ENCODE peak calls at places on chromosomes 11 and 22, in eight cellular contexts. N is HT-29; P is heart right ventricle; L is kidney; V is small intestine; H is T-helper 2 cell; F is stimulated activated CD4-positive, alpha-beta T cell treated with anti-CD3 and anti-CD28 coated beads, Interleukin-1b, Interleukin-23, amount 100 ng/mL, for 24 hours; J is NCI-H1048. M is an unnamed sample.
A peak's percentile ranks its signal among the peaks of the same experiment; 100 is the strongest.

GRCh38 chr11:122045181-122045586 is 70.8 kb downstream of the BLID start:
- DNase-seq in J (no peak), N (no peak), V (no peak), F (no peak), L (no peak), H (no peak), P (no peak), M (peak; percentile 56)

GRCh38 chr11:16924462-16924825 is 89.8 kb downstream of the PLEKHA7 start:
- DNase-seq in P (no peak), N (no peak), F (no peak), H (no peak), V (no peak), J (no peak), L (no peak), M (no peak)

GRCh38 chr11:100687630-100688395 is 725 bp downstream of the ARHGAP42 start:
- DNase-seq in L (peak; percentile 75), N (peak; percentile 91), V (peak; percentile 83), H (peak; percentile 19), F (no peak), P (peak; percentile 29), J (peak; percentile 35), M (peak; percentile 96)

GRCh38 chr11:28195449-28195848 is 87.3 kb downstream of the METTL15 start:
- DNase-seq in J (no peak), V (no peak), P (no peak), F (no peak), L (no peak), H (no peak), N (no peak), M (no peak)

GRCh38 chr11:60777572-60777971 is 7.6 kb upstream of the MS4A10 start:
- DNase-seq in N (peak; percentile 40), V (peak; percentile 56), L (peak; percentile 47), F (no peak), J (no peak), H (no peak), P (no peak), M (peak; percentile 92)

GRCh38 chr22:24554316-24555159 is at the start of gene GUCD1:
- DNase-seq in P (no peak), N (peak; percentile 18), H (peak; percentile 44), J (no peak), L (no peak), V (no peak), F (no peak), M (peak; percentile 79)

GRCh38 chr22:23302171-23303002 is 122.1 kb downstream of the BCR start:
- DNase-seq in L (peak; percentile 66), J (no peak), N (no peak), P (peak; percentile 11), F (no peak), V (no peak), H (no peak), M (peak; percentile 86)

GRCh38 chr11:70555092-70555491 is 156.8 kb downstream of the CTTN start:
- DNase-seq in V (no peak), J (no peak), P (no peak), H (no peak), N (no peak), F (no peak), L (no peak), M (no peak)

GRCh38 chr11:1005913-1006312 is 30.6 kb downstream of the MUC6 start:
- DNase-seq in H (no peak), L (no peak), N (no peak), J (no peak), V (no peak), F (no peak), P (no peak), M (no peak)

GRCh38 chr22:35349704-35350538 is 31.0 kb upstream of the HMOX1 start:
- DNase-seq in N (no peak), V (no peak), L (peak; percentile 78), H (no peak), J (no peak), F (no peak), P (no peak), M (peak; percentile 78)

GRCh38 chr11:8326337-8326736 is 62.7 kb upstream of the LMO1 start:
- DNase-seq in L (no peak), N (no peak), V (no peak), H (no peak), F (no peak), J (no peak), P (no peak), M (peak; percentile 18)

GRCh38 chr11:3052109-3052479 is 5.1 kb downstream of the CARS1 start:
- DNase-seq in L (peak; percentile 15), J (peak; percentile 19), H (no peak), N (no peak), P (no peak), F (no peak), V (no peak), M (no peak)

GRCh38 chr22:42831712-42832111 is 25.4 kb downstream of the ARFGAP3 start:
- DNase-seq in F (no peak), L (no peak), H (no peak), P (no peak), V (no peak), N (no peak), J (no peak), M (no peak)

GRCh38 chr11:134443246-134443645 is 31.2 kb upstream of the B3GAT1 start:
- DNase-seq in V (no peak), F (no peak), J (no peak), L (no peak), H (no peak), N (no peak), P (no peak), M (peak; percentile 45)

GRCh38 chr11:130611791-130612251 is 163.4 kb downstream of the ADAMTS15 start:
- DNase-seq in F (no peak), J (no peak), L (no peak), P (no peak), H (no peak), N (peak; percentile 17), V (no peak), M (peak; percentile 91)

GRCh38 chr22:20531404-20532181 is 24.2 kb downstream of the MED15 start:
- DNase-seq in J (no peak), L (peak; percentile 82), V (peak; percentile 85), P (peak; percentile 52), F (no peak), H (no peak), N (peak; percentile 86), M (peak; percentile 94)